ENCODE peak calls at places on chromosomes 1 and 21, in seven cellular contexts. H, A, D, E, M, C and L are unnamed samples.
A peak's percentile ranks its signal among the peaks of the same experiment; 100 is the strongest.

GRCh38 chr1:78408830-78409229 is 81.9 kb upstream of the PTGFR start:
- DNase-seq in H (no peak), A (no peak), D (no peak), E (no peak), M (no peak), C (no peak), L (no peak)

GRCh38 chr1:1777950-1778826 is at the start of gene NADK:
- DNase-seq in H (peak; percentile 42), A (peak; percentile 58), D (peak; percentile 76), E (peak; percentile 39), M (peak; percentile 82), C (peak; percentile 78), L (no peak)

GRCh38 chr1:156344409-156344808 is 6.1 kb downstream of the TSACC start:
- DNase-seq in H (no peak), A (no peak), D (no peak), E (no peak), M (no peak), C (no peak), L (no peak)

GRCh38 chr1:152015766-152016165 is 21.0 kb downstream of the S100A11 start:
- DNase-seq in H (no peak), A (no peak), D (no peak), E (no peak), M (no peak), C (no peak), L (no peak)

GRCh38 chr1:62912028-62912638 is 128.2 kb downstream of the ATG4C start:
- DNase-seq in H (no peak), A (no peak), D (no peak), E (peak; percentile 37), M (peak; percentile 24), C (peak; percentile 8), L (no peak)

GRCh38 chr1:230174041-230174440 is 107.0 kb downstream of the GALNT2 start:
- DNase-seq in H (no peak), A (no peak), D (no peak), E (no peak), M (no peak), C (no peak), L (no peak)

GRCh38 chr1:7592120-7592798 is 178.8 kb upstream of the VAMP3 start:
- DNase-seq in H (no peak), A (no peak), D (no peak), E (no peak), M (no peak), C (no peak), L (no peak)

GRCh38 chr1:24567792-24568388 is 12.0 kb downstream of the NCMAP start:
- DNase-seq in H (no peak), A (no peak), D (no peak), E (no peak), M (no peak), C (peak; percentile 75), L (no peak)

GRCh38 chr21:42279888-42280287 is 35.3 kb downstream of the TFF3 start:
- DNase-seq in H (no peak), A (no peak), D (no peak), E (no peak), M (no peak), C (no peak), L (no peak)

GRCh38 chr1:147820898-147821297 is 60.5 kb upstream of the GJA5 start:
- DNase-seq in H (no peak), A (no peak), D (no peak), E (no peak), M (no peak), C (no peak), L (no peak)

GRCh38 chr21:35236090-35236489 is 187.0 kb upstream of the RUNX1 start:
- DNase-seq in H (no peak), A (no peak), D (no peak), E (no peak), M (no peak), C (no peak), L (no peak)

GRCh38 chr1:89635825-89636815 is 3.2 kb downstream of the LRRC8C start:
- DNase-seq in H (no peak), A (no peak), D (no peak), E (peak; percentile 70), M (no peak), C (no peak), L (no peak)

GRCh38 chr21:43311303-43311817 is 115.6 kb downstream of the SIK1 start:
- DNase-seq in H (no peak), A (no peak), D (peak; percentile 2), E (no peak), M (no peak), C (no peak), L (no peak)

GRCh38 chr1:40162791-40163441 is 1.7 kb downstream of the RLF start:
- DNase-seq in H (no peak), A (no peak), D (no peak), E (no peak), M (no peak), C (no peak), L (no peak)

GRCh38 chr1:61247051-61247854 is 164.9 kb downstream of the NFIA start:
- DNase-seq in H (no peak), A (no peak), D (no peak), E (no peak), M (no peak), C (no peak), L (no peak)

GRCh38 chr1:164754088-164754600 is 195.2 kb downstream of the PBX1 start:
- DNase-seq in H (no peak), A (no peak), D (peak; percentile 65), E (peak; percentile 91), M (no peak), C (no peak), L (no peak)

GRCh38 chr1:164753521-164754077 is 194.6 kb downstream of the PBX1 start:
- DNase-seq in H (no peak), A (no peak), D (no peak), E (no peak), M (no peak), C (no peak), L (no peak)

GRCh38 chr1:164743991-164744390 is 185.0 kb downstream of the PBX1 start:
- DNase-seq in H (no peak), A (no peak), D (no peak), E (no peak), M (no peak), C (no peak), L (no peak)

GRCh38 chr1:164746677-164747076 is 187.7 kb downstream of the PBX1 start:
- DNase-seq in H (no peak), A (no peak), D (no peak), E (no peak), M (no peak), C (no peak), L (no peak)

GRCh38 chr1:164748253-164748899 is 189.4 kb downstream of the PBX1 start:
- DNase-seq in H (no peak), A (no peak), D (peak; percentile 64), E (peak; percentile 100), M (no peak), C (no peak), L (no peak)
- TF ChIP-seq CTCF in H (no peak), A (no peak), D (no peak), E (no peak), M (no peak), C (no peak), L (no peak)

GRCh38 chr1:101996830-101997485 is at the start of gene OLFM3:
- DNase-seq in H (peak; percentile 17), A (peak; percentile 61), D (peak; percentile 24), E (no peak), M (peak; percentile 93), C (peak; percentile 22), L (no peak)

GRCh38 chr1:101993703-101994102 is 3.0 kb downstream of the OLFM3 start:
- DNase-seq in H (no peak), A (no peak), D (no peak), E (no peak), M (no peak), C (no peak), L (no peak)

GRCh38 chr1:101995984-101996731 is 568 bp downstream of the OLFM3 start:
- DNase-seq in H (peak; percentile 15), A (no peak), D (no peak), E (no peak), M (peak; percentile 13), C (no peak), L (no peak)

DNA sequence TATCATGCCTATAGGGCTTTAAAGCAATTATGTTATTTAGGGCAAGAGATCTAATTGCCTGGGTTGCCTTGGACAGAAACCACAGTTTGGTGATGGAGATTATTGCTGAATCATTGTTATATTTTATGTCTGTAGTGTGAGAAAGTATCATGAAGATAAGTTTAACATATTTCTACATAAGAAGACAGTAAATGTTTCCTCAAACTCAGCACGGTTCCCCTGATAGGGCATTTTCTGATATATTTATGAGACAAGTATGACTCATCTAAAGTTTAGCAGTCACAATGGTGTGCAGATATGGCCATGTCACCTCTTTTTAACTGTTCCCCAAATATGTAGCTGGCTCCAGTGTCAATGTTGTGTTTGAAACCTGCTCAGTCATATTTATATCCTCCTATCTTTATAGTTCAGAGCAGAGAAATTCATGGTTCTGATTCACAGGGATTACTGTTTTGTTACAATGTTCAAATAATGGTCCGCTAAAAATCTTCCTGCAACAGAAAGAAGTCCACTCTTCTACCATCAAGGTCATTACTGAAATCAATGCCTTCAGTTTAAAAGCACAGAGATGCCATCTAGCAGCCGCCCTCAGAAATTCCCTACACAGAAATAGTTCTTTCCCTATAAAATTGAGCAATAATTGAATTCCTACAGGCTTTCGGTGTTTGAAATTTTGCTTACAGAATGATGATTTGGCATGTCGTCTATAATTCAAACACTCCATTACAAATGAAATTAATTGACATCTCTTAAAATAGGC is 3.7 kb downstream of the OLFM3 start:
- DNase-seq in H (no peak), A (no peak), D (no peak), E (no peak), M (no peak), C (no peak), L (no peak)
- TF ChIP-seq CTCF in H (no peak), A (no peak), D (no peak), E (no peak), M (no peak), C (no peak), L (no peak)

GRCh38 chr1:28755701-28756100 is 19.0 kb downstream of the YTHDF2 start:
- DNase-seq in H (no peak), A (no peak), D (no peak), E (no peak), M (no peak), C (no peak), L (no peak)

GRCh38 chr1:28761189-28761588 is 24.4 kb downstream of the YTHDF2 start:
- DNase-seq in H (no peak), A (no peak), D (no peak), E (no peak), M (no peak), C (no peak), L (no peak)

GRCh38 chr1:28759257-28759656 is 22.5 kb downstream of the YTHDF2 start:
- DNase-seq in H (no peak), A (no peak), D (no peak), E (no peak), M (no peak), C (no peak), L (no peak)

GRCh38 chr1:28758420-28758819 is 21.7 kb downstream of the YTHDF2 start:
- DNase-seq in H (no peak), A (no peak), D (no peak), E (no peak), M (no peak), C (no peak), L (no peak)

GRCh38 chr1:28756846-28757245 is 20.1 kb downstream of the YTHDF2 start:
- DNase-seq in H (no peak), A (no peak), D (no peak), E (no peak), M (no peak), C (no peak), L (no peak)
- TF ChIP-seq CTCF in H (peak; percentile 30), A (no peak), D (peak; percentile 31), E (peak; percentile 11), M (no peak), C (no peak), L (no peak)

GRCh38 chr1:106846656-106847055 is 209.8 kb upstream of the PRMT6 start:
- DNase-seq in H (no peak), A (no peak), D (no peak), E (no peak), M (no peak), C (no peak), L (no peak)

GRCh38 chr1:106843505-106843904 is 213.0 kb upstream of the PRMT6 start:
- DNase-seq in H (no peak), A (no peak), D (no peak), E (no peak), M (no peak), C (no peak), L (no peak)
- TF ChIP-seq CTCF in H (no peak), A (no peak), D (no peak), E (no peak), M (no peak), C (no peak), L (no peak)